ENCODE peak calls at places on chromosomes 2 and 18, in five cellular contexts. One of them, this sample, is unnamed.

GRCh38 chr2:38256610-38257009 is 120.5 kb downstream of the ATL2 start:
- DNase-seq in NT2/D1: no peak
- DNase-seq in HepG2: no peak
- DNase-seq in H1: no peak
- DNase-seq in GM12878: no peak
- DNase-seq in this sample: no peak

GRCh38 chr2:26384183-26384582 is 17.5 kb upstream of the DRC1 start:
- DNase-seq in NT2/D1: no peak
- DNase-seq in HepG2: no peak
- DNase-seq in H1: no peak
- DNase-seq in GM12878: no peak
- DNase-seq in this sample: no peak

GRCh38 chr2:237198144-237198900 is 112.6 kb downstream of the COPS8 start:
- DNase-seq in NT2/D1: no peak
- DNase-seq in HepG2: no peak
- DNase-seq in H1: no peak
- DNase-seq in GM12878: no peak
- DNase-seq in this sample: no peak

GRCh38 chr2:75656563-75656962 is 10.0 kb downstream of the MRPL19 start:
- DNase-seq in NT2/D1: no peak
- DNase-seq in HepG2: no peak
- DNase-seq in H1: no peak
- DNase-seq in GM12878: no peak
- DNase-seq in this sample: no peak

GRCh38 chr2:179239194-179239593 is 25.4 kb downstream of the SESTD1 start:
- DNase-seq in NT2/D1: no peak
- DNase-seq in HepG2: peak
- DNase-seq in H1: no peak
- DNase-seq in GM12878: no peak
- DNase-seq in this sample: no peak

GRCh38 chr2:104431701-104432121 is 422.2 kb upstream of the POU3F3 start:
- DNase-seq in NT2/D1: no peak
- DNase-seq in HepG2: no peak
- DNase-seq in H1: no peak
- DNase-seq in GM12878: no peak
- DNase-seq in this sample: no peak

GRCh38 chr18:57141208-57142129 is 5.4 kb upstream of the BOD1L2 start:
- DNase-seq in NT2/D1: no peak
- DNase-seq in HepG2: peak
- DNase-seq in H1: no peak
- DNase-seq in GM12878: no peak
- DNase-seq in this sample: no peak

GRCh38 chr2:16204791-16205620 is 264.7 kb downstream of the MYCN start:
- DNase-seq in NT2/D1: no peak
- DNase-seq in HepG2: no peak
- DNase-seq in H1: no peak
- DNase-seq in GM12878: no peak
- DNase-seq in this sample: no peak

GRCh38 chr2:240687741-240688562 is 3.7 kb upstream of the AQP12A start:
- DNase-seq in NT2/D1: no peak
- DNase-seq in HepG2: no peak
- DNase-seq in H1: no peak
- DNase-seq in GM12878: no peak
- DNase-seq in this sample: no peak

GRCh38 chr2:210288376-210288775 is 26.6 kb downstream of the MYL1 start:
- DNase-seq in NT2/D1: no peak
- DNase-seq in HepG2: no peak
- DNase-seq in H1: no peak
- DNase-seq in GM12878: no peak
- DNase-seq in this sample: no peak

GRCh38 chr2:240579071-240579762 is 7.3 kb upstream of the CAPN10 start:
- DNase-seq in NT2/D1: no peak
- DNase-seq in HepG2: no peak
- DNase-seq in H1: no peak
- DNase-seq in GM12878: no peak
- DNase-seq in this sample: no peak

GRCh38 chr18:13653746-13654455 is 72.5 kb downstream of the FAM210A start:
- DNase-seq in NT2/D1: no peak
- DNase-seq in HepG2: no peak
- DNase-seq in H1: no peak
- DNase-seq in GM12878: no peak
- DNase-seq in this sample: no peak

GRCh38 chr18:28281400-28281799 is 104.5 kb upstream of the CDH2 start:
- DNase-seq in NT2/D1: no peak
- DNase-seq in HepG2: no peak
- DNase-seq in H1: no peak
- DNase-seq in GM12878: no peak
- DNase-seq in this sample: no peak

GRCh38 chr2:112818094-112818902 is 18.3 kb downstream of the IL1B start:
- DNase-seq in NT2/D1: no peak
- DNase-seq in HepG2: peak
- DNase-seq in H1: no peak
- DNase-seq in GM12878: no peak
- DNase-seq in this sample: no peak

GRCh38 chr18:77130229-77131099 is 2.1 kb downstream of the MBP start:
- DNase-seq in NT2/D1: no peak
- DNase-seq in HepG2: no peak
- DNase-seq in H1: no peak
- DNase-seq in GM12878: no peak
- DNase-seq in this sample: no peak

GRCh38 chr18:65567372-65567771 is 183.4 kb upstream of the CDH7 start:
- DNase-seq in NT2/D1: peak
- DNase-seq in HepG2: peak
- DNase-seq in H1: no peak
- DNase-seq in GM12878: no peak
- DNase-seq in this sample: peak

GRCh38 chr18:6960656-6961055 is 156.9 kb downstream of the LAMA1 start:
- DNase-seq in NT2/D1: no peak
- DNase-seq in HepG2: no peak
- DNase-seq in H1: no peak
- DNase-seq in GM12878: no peak
- DNase-seq in this sample: no peak

GRCh38 chr2:126643431-126643830 is 12.5 kb upstream of the GYPC start:
- DNase-seq in NT2/D1: no peak
- DNase-seq in HepG2: no peak
- DNase-seq in H1: no peak
- DNase-seq in GM12878: no peak
- DNase-seq in this sample: no peak

GRCh38 chr2:120219291-120219690 is 3.9 kb downstream of the TMEM185B start:
- DNase-seq in NT2/D1: no peak
- DNase-seq in HepG2: no peak
- DNase-seq in H1: no peak
- DNase-seq in GM12878: no peak
- DNase-seq in this sample: no peak

GRCh38 chr2:106296182-106296815 is 102.2 kb upstream of the UXS1 start:
- DNase-seq in NT2/D1: no peak
- DNase-seq in HepG2: no peak
- DNase-seq in H1: no peak
- DNase-seq in GM12878: no peak
- DNase-seq in this sample: no peak

GRCh38 chr2:228681426-228681825 is 499.9 kb upstream of the SPHKAP start:
- DNase-seq in NT2/D1: no peak
- DNase-seq in HepG2: no peak
- DNase-seq in H1: no peak
- DNase-seq in GM12878: no peak
- DNase-seq in this sample: no peak

GRCh38 chr2:241739651-241740050 is 5.2 kb downstream of the D2HGDH start:
- DNase-seq in NT2/D1: no peak
- DNase-seq in HepG2: no peak
- DNase-seq in H1: no peak
- DNase-seq in GM12878: no peak
- DNase-seq in this sample: no peak

GRCh38 chr2:116088246-116088645 is 1645.8 kb downstream of the DPP10 start:
- DNase-seq in NT2/D1: no peak
- DNase-seq in HepG2: no peak
- DNase-seq in H1: no peak
- DNase-seq in GM12878: no peak
- DNase-seq in this sample: no peak
- TF ChIP-seq SUZ12 in NT2/D1: no peak
- TF ChIP-seq SUZ12 in HepG2: no peak
- TF ChIP-seq SUZ12 in H1: no peak
- TF ChIP-seq SUZ12 in GM12878: no peak
- TF ChIP-seq SUZ12 in this sample: no peak

DNA sequence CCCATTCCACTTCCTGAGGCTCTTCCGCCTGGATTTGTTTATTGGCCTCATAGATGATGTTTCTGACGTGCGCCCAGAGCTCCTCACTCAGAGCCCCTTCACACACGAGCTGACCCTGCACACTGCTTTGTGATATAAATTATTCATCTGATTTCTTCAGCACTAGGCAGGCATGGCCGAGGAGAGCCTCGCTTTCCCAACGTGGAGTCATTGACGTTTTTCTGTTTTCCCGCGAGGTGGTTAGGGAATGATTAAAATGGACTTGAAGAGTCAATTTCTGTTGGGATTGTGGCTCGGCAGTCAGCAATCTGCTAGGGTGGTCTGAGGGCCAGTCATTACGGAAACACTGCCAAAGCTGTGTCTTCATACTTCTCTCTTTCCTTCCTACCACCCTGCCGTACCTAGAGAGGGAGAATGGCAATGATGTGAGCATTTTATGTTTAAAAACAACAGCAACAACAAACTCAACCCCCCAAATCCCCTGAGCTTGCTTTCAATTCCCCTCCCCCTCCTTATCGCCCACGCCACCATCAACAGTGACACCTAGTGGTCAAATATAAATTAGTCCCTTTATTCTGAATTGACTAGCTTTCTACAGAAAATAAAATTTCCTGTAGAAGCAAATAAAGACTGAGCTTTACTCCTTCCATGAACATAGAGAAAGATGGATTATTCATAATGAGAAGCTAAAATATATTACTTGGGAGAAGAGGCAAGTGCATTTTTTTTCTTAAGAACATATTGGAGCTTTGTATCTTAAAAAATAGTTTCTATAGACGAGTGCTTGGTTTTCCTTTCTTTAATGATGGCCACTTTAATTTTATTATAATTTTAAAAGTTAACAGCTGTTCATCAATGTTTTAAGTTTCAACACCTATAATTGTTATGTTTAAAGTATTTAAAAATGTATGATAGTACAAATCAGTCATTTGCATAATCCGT is 285.1 kb downstream of the MTX2 start:
- DNase-seq in NT2/D1: peak
- DNase-seq in HepG2: peak
- DNase-seq in H1: no peak
- DNase-seq in GM12878: peak
- DNase-seq in this sample: peak
- TF ChIP-seq SUZ12 in NT2/D1: no peak
- TF ChIP-seq SUZ12 in HepG2: no peak
- TF ChIP-seq SUZ12 in H1: no peak
- TF ChIP-seq SUZ12 in GM12878: no peak
- TF ChIP-seq SUZ12 in this sample: no peak

GRCh38 chr18:58649966-58650816 is 21.1 kb upstream of the MALT1 start:
- DNase-seq in NT2/D1: no peak
- DNase-seq in HepG2: no peak
- DNase-seq in H1: no peak
- DNase-seq in GM12878: peak
- DNase-seq in this sample: no peak
- TF ChIP-seq SUZ12 in NT2/D1: no peak
- TF ChIP-seq SUZ12 in HepG2: no peak
- TF ChIP-seq SUZ12 in H1: no peak
- TF ChIP-seq SUZ12 in GM12878: no peak
- TF ChIP-seq SUZ12 in this sample: no peak

DNA sequence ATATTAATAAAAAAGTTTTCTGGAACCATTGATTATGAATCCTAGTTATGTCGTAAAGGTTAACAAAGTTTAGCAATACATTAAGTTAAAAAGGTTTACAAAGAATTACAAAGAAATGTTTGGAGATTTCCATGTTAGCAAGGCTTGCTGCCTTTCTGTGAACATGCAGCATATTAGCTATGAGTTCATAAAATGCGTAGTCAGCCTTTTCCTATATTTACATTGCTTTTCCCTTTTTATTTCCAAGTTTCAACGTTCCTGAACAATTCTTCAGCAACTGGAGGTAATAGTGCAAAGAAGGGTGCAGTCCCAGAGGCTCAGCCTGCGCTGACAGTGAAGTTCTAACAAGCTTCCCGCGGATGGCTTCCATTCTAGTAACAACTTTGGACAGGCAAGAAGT is 51.6 kb downstream of the WDSUB1 start:
- DNase-seq in NT2/D1: no peak
- DNase-seq in HepG2: no peak
- DNase-seq in H1: no peak
- DNase-seq in GM12878: no peak
- DNase-seq in this sample: no peak
- TF ChIP-seq SUZ12 in NT2/D1: no peak
- TF ChIP-seq SUZ12 in HepG2: no peak
- TF ChIP-seq SUZ12 in H1: no peak
- TF ChIP-seq SUZ12 in GM12878: no peak
- TF ChIP-seq SUZ12 in this sample: no peak

DNA sequence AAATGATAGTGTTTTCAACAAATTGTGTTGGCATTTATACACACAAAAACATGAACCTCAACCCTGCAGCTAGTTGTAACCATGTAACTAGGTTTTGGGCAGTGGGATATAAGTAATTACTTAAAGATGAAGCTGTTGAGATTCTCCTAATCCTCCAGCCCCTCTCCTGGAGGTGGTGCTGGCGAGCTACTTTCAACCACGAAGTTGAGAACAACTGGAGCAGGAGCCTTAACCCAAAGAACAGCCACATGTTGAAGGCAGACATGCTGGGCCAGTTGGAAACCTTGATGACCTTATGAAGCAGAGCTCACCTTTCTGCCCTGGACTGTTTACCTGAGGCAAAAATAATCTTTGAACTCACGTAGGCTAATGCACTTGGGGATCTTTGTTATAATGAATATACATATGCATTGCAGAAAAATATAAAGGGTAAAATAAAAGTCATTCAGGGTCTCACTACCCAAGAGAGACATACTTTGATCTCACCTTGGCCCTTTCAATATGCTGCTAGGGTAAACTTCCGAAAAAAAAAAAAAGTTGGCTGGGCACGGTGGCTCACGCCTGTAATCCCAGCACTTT is 89.6 kb upstream of the NPAS2 start:
- DNase-seq in NT2/D1: peak
- DNase-seq in HepG2: peak
- DNase-seq in H1: peak
- DNase-seq in GM12878: no peak
- DNase-seq in this sample: peak
- TF ChIP-seq SUZ12 in NT2/D1: no peak
- TF ChIP-seq SUZ12 in HepG2: no peak
- TF ChIP-seq SUZ12 in H1: no peak
- TF ChIP-seq SUZ12 in GM12878: no peak
- TF ChIP-seq SUZ12 in this sample: no peak